ENCODE peak calls at places on chromosomes 16 and 17, in eight cellular contexts. One of them, this sample, is unnamed.

GRCh38 chr16:89646270-89646669 is 11.2 kb downstream of the CHMP1A start:
- DNase-seq in fibroblast of lung: no peak
- DNase-seq in psoas muscle: no peak
- DNase-seq in endodermal cell: no peak
- DNase-seq in GM12878: no peak
- DNase-seq in dorsolateral prefrontal cortex: no peak
- DNase-seq in AG09319: no peak
- DNase-seq in heart left ventricle: no peak
- DNase-seq in this sample: no peak

GRCh38 chr16:74742051-74742481 is 32.6 kb downstream of the FA2H start:
- DNase-seq in AG09319: no peak
- DNase-seq in fibroblast of lung: peak; percentile 47
- DNase-seq in heart left ventricle: no peak
- DNase-seq in dorsolateral prefrontal cortex: no peak
- DNase-seq in psoas muscle: no peak
- DNase-seq in GM12878: no peak
- DNase-seq in endodermal cell: no peak
- DNase-seq in this sample: no peak

GRCh38 chr17:11506635-11507034 is 91.6 kb upstream of the DNAH9 start:
- DNase-seq in AG09319: no peak
- DNase-seq in psoas muscle: no peak
- DNase-seq in fibroblast of lung: no peak
- DNase-seq in endodermal cell: peak; percentile 93
- DNase-seq in heart left ventricle: no peak
- DNase-seq in dorsolateral prefrontal cortex: no peak
- DNase-seq in GM12878: no peak
- DNase-seq in this sample: peak; percentile 1

GRCh38 chr17:49496183-49496865 is 1.2 kb downstream of the NGFR start:
- DNase-seq in heart left ventricle: peak; percentile 85
- DNase-seq in endodermal cell: peak; percentile 96
- DNase-seq in psoas muscle: peak; percentile 82
- DNase-seq in AG09319: no peak
- DNase-seq in GM12878: no peak
- DNase-seq in fibroblast of lung: peak; percentile 44
- DNase-seq in dorsolateral prefrontal cortex: peak; percentile 61
- DNase-seq in this sample: peak; percentile 89

GRCh38 chr16:56965149-56965938 is 3.6 kb downstream of the CETP start:
- DNase-seq in endodermal cell: no peak
- DNase-seq in dorsolateral prefrontal cortex: no peak
- DNase-seq in fibroblast of lung: no peak
- DNase-seq in AG09319: no peak
- DNase-seq in psoas muscle: no peak
- DNase-seq in heart left ventricle: no peak
- DNase-seq in GM12878: no peak
- DNase-seq in this sample: no peak

GRCh38 chr17:82985973-82986372 is 93.4 kb upstream of the METRNL start:
- DNase-seq in endodermal cell: peak; percentile 73
- DNase-seq in GM12878: no peak
- DNase-seq in AG09319: no peak
- DNase-seq in dorsolateral prefrontal cortex: no peak
- DNase-seq in psoas muscle: no peak
- DNase-seq in heart left ventricle: peak; percentile 20
- DNase-seq in fibroblast of lung: peak; percentile 64
- DNase-seq in this sample: peak; percentile 80

GRCh38 chr17:33261911-33262665 is 31.0 kb downstream of the ASIC2 start:
- DNase-seq in endodermal cell: no peak
- DNase-seq in AG09319: no peak
- DNase-seq in fibroblast of lung: no peak
- DNase-seq in dorsolateral prefrontal cortex: no peak
- DNase-seq in heart left ventricle: no peak
- DNase-seq in GM12878: no peak
- DNase-seq in psoas muscle: no peak
- DNase-seq in this sample: no peak

GRCh38 chr17:57955183-57955952 is at the start of gene CUEDC1:
- DNase-seq in AG09319: no peak
- DNase-seq in fibroblast of lung: peak; percentile 51
- DNase-seq in heart left ventricle: peak; percentile 91
- DNase-seq in GM12878: no peak
- DNase-seq in psoas muscle: peak; percentile 86
- DNase-seq in dorsolateral prefrontal cortex: peak; percentile 73
- DNase-seq in endodermal cell: peak; percentile 93
- DNase-seq in this sample: peak; percentile 63

GRCh38 chr17:46266656-46267544 is 28.0 kb upstream of the LRRC37A start:
- DNase-seq in psoas muscle: peak; percentile 91
- DNase-seq in dorsolateral prefrontal cortex: peak; percentile 82
- DNase-seq in endodermal cell: peak; percentile 97
- DNase-seq in GM12878: peak; percentile 37
- DNase-seq in heart left ventricle: peak; percentile 90
- DNase-seq in fibroblast of lung: peak; percentile 89
- DNase-seq in AG09319: peak; percentile 49
- DNase-seq in this sample: peak; percentile 84

GRCh38 chr17:47884905-47885735 is 10.9 kb upstream of the SP2 start:
- DNase-seq in heart left ventricle: no peak
- DNase-seq in AG09319: no peak
- DNase-seq in fibroblast of lung: no peak
- DNase-seq in dorsolateral prefrontal cortex: peak; percentile 5
- DNase-seq in endodermal cell: peak; percentile 68
- DNase-seq in psoas muscle: no peak
- DNase-seq in GM12878: no peak
- DNase-seq in this sample: no peak

DNA sequence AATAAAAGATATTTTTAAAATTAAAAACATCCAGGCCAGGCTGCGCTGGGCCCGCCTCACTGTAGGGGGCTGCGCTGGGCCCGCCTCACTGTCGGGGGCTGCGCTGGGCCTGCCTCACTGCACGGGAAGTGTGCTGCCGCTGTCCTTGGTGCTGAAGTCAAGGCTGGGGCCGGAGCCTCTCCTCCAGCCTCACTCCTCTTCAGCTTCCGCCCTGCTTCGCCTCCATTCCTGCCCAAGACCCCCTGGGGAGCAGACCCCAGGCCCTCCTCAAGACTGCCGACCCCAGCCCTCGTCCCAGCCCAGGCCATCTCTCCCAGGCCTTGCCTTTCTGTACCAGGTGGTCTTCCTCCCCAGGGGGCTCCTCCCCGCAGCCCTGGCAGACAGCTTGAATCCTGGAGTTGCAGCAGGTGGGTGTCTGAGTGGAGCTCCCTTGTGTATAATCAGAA is 26.2 kb downstream of the ENDOV start:
- DNase-seq in heart left ventricle: no peak
- DNase-seq in GM12878: no peak
- DNase-seq in AG09319: no peak
- DNase-seq in psoas muscle: no peak
- DNase-seq in endodermal cell: peak; percentile 98
- DNase-seq in dorsolateral prefrontal cortex: no peak
- DNase-seq in fibroblast of lung: peak; percentile 28
- DNase-seq in this sample: peak; percentile 69
- TF ChIP-seq CTCF in heart left ventricle: no peak
- TF ChIP-seq CTCF in GM12878: no peak
- TF ChIP-seq CTCF in AG09319: no peak
- TF ChIP-seq CTCF in psoas muscle: no peak
- TF ChIP-seq CTCF in endodermal cell: peak; percentile 56
- TF ChIP-seq CTCF in dorsolateral prefrontal cortex: no peak
- TF ChIP-seq CTCF in fibroblast of lung: no peak
- TF ChIP-seq CTCF in this sample: no peak

GRCh38 chr16:28823719-28824547 is 1.1 kb downstream of the ATXN2L start:
- DNase-seq in heart left ventricle: peak; percentile 98
- DNase-seq in fibroblast of lung: peak; percentile 99
- DNase-seq in dorsolateral prefrontal cortex: peak; percentile 95
- DNase-seq in AG09319: peak; percentile 97
- DNase-seq in psoas muscle: peak; percentile 98
- DNase-seq in GM12878: peak; percentile 86
- DNase-seq in endodermal cell: peak; percentile 99
- DNase-seq in this sample: peak; percentile 98
- TF ChIP-seq CTCF in heart left ventricle: peak; percentile 31
- TF ChIP-seq CTCF in fibroblast of lung: peak; percentile 1
- TF ChIP-seq CTCF in dorsolateral prefrontal cortex: peak; percentile 32
- TF ChIP-seq CTCF in AG09319: peak; percentile 11
- TF ChIP-seq CTCF in psoas muscle: no peak
- TF ChIP-seq CTCF in GM12878: peak; percentile 13
- TF ChIP-seq CTCF in endodermal cell: peak; percentile 36
- TF ChIP-seq CTCF in this sample: no peak

GRCh38 chr16:4475880-4476790 is at the start of gene HMOX2:
- DNase-seq in GM12878: peak; percentile 90
- DNase-seq in AG09319: peak; percentile 77
- DNase-seq in fibroblast of lung: peak; percentile 85
- DNase-seq in endodermal cell: peak; percentile 99
- DNase-seq in psoas muscle: peak; percentile 92
- DNase-seq in heart left ventricle: peak; percentile 94
- DNase-seq in dorsolateral prefrontal cortex: peak; percentile 95
- DNase-seq in this sample: peak; percentile 95

GRCh38 chr16:4474192-4474961 is at the start of gene NMRAL1:
- DNase-seq in psoas muscle: peak; percentile 85
- DNase-seq in AG09319: peak; percentile 59
- DNase-seq in fibroblast of lung: peak; percentile 88
- DNase-seq in GM12878: peak; percentile 82
- DNase-seq in heart left ventricle: peak; percentile 92
- DNase-seq in endodermal cell: peak; percentile 97
- DNase-seq in dorsolateral prefrontal cortex: peak; percentile 80
- DNase-seq in this sample: peak; percentile 96

GRCh38 chr16:4481526-4481925 is 5.3 kb downstream of the HMOX2 start:
- DNase-seq in GM12878: no peak
- DNase-seq in heart left ventricle: no peak
- DNase-seq in psoas muscle: no peak
- DNase-seq in AG09319: no peak
- DNase-seq in dorsolateral prefrontal cortex: no peak
- DNase-seq in endodermal cell: no peak
- DNase-seq in fibroblast of lung: no peak
- DNase-seq in this sample: no peak

GRCh38 chr16:4481965-4482364 is 5.8 kb downstream of the HMOX2 start:
- DNase-seq in AG09319: no peak
- DNase-seq in fibroblast of lung: no peak
- DNase-seq in endodermal cell: no peak
- DNase-seq in heart left ventricle: no peak
- DNase-seq in dorsolateral prefrontal cortex: no peak
- DNase-seq in psoas muscle: no peak
- DNase-seq in GM12878: no peak
- DNase-seq in this sample: no peak

DNA sequence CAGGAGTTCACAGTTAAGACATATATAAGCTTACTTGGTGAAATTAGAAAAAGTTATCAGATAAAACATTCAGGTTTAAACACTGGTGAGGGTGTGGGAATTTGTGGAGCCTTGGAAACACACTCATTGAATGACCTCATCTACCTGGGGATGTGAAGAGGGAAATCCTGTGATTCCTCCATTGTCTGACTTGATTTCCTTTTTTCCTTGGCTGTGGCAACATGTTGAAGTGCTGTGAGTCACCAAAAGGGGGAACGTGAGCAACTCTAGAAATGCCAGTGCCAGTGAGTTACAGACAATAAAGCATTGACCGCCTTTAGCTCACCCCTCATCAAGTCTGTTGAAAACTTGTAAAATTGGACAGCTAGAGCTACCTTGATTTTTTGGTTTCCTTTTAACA is 1.8 kb downstream of the HMOX2 start:
- DNase-seq in endodermal cell: peak; percentile 66
- DNase-seq in dorsolateral prefrontal cortex: no peak
- DNase-seq in psoas muscle: no peak
- DNase-seq in heart left ventricle: no peak
- DNase-seq in fibroblast of lung: peak; percentile 75
- DNase-seq in GM12878: no peak
- DNase-seq in AG09319: no peak
- DNase-seq in this sample: peak; percentile 37
- TF ChIP-seq CTCF in endodermal cell: peak; percentile 62
- TF ChIP-seq CTCF in dorsolateral prefrontal cortex: no peak
- TF ChIP-seq CTCF in psoas muscle: no peak
- TF ChIP-seq CTCF in heart left ventricle: no peak
- TF ChIP-seq CTCF in fibroblast of lung: peak; percentile 44
- TF ChIP-seq CTCF in GM12878: no peak
- TF ChIP-seq CTCF in AG09319: peak; percentile 13
- TF ChIP-seq CTCF in this sample: no peak

DNA sequence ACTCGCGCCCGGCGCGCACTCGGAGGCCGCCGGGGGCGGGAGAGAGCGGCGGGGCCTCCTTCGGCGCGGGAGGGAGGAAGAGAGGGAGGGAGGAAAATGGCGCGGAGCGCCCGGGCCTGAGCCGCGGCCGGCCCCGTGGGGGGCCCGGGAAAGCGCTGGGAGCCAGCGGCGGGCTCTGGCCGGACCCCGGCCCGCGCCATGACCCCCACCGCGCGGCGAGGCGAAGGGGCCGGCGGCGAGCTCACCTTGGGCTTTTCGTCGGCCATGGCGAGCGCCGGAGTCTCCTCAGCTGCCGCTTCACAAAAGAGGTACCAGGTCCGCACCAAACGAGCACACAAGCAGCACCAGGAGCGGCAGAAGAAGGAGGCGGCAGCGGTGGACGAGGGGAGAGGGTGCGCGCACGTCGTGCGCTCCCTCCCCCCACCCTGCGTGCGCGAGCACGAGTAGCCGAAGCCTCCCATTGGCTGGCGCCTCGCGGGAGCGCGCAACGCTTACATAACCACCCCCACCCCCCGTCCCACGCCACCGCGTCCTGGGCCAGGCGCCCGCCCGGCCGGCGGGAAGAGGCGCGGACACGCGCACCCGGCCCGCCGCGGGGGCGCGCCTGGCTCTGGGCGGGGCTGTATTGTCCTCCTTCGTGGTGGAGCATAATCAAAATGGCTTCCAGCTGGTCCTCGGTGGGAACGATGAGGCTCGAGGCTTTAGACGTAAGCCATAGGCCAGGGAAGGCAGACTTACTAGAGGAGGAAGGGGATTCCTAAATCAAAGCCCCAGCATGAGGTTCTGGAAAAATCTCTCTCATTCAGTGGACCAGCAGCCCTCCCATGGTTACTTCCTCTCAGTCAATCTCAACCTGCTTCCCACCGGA is at the start of gene SUMO2:
- DNase-seq in GM12878: peak; percentile 85
- DNase-seq in endodermal cell: peak; percentile 99
- DNase-seq in dorsolateral prefrontal cortex: peak; percentile 82
- DNase-seq in heart left ventricle: peak; percentile 97
- DNase-seq in fibroblast of lung: peak; percentile 92
- DNase-seq in psoas muscle: peak; percentile 95
- DNase-seq in AG09319: peak; percentile 93
- DNase-seq in this sample: peak; percentile 96
- TF ChIP-seq CTCF in GM12878: peak; percentile 15
- TF ChIP-seq CTCF in endodermal cell: no peak
- TF ChIP-seq CTCF in dorsolateral prefrontal cortex: peak; percentile 5
- TF ChIP-seq CTCF in heart left ventricle: peak; percentile 31
- TF ChIP-seq CTCF in fibroblast of lung: no peak
- TF ChIP-seq CTCF in psoas muscle: peak; percentile 38
- TF ChIP-seq CTCF in AG09319: no peak
- TF ChIP-seq CTCF in this sample: no peak

DNA sequence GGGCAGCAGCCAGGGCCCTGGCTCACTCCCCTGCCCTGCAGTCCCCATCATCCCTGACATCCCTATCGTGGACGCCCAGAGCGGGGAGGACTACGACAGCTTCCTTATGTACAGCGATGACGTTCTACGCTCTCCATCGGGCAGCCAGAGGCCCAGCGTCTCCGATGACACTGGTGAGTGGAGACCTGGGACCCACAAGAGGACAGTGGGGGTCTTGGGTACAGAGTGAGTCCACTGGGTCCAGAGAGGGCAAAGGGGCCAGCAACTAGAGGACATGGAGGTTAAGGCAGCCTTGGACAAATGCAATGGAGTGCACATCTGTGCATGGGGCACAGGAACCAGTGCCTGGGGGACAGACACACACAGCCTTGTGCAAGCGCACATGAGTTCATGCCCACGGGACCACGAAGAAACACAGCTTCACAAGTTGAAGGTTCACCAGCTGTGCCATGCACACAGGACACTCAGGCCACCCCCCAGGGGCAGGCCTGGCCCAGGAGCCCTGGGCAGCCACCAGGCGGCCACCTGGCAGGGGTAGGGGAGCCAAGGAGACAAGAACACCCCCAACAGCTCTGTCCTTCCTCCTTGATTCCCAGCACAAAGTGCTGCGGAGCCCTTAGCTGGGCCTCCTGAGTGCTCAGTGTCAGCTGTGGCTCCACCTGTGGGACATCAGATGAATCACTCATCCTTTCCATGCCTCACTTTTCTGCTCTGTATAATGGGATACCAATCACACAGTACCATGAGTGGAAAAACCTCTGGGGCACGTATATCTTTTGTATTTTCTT is 12.4 kb downstream of the GALK1 start:
- DNase-seq in psoas muscle: no peak
- DNase-seq in GM12878: no peak
- DNase-seq in fibroblast of lung: no peak
- DNase-seq in heart left ventricle: no peak
- DNase-seq in AG09319: no peak
- DNase-seq in dorsolateral prefrontal cortex: no peak
- DNase-seq in endodermal cell: no peak
- DNase-seq in this sample: no peak
- TF ChIP-seq CTCF in psoas muscle: no peak
- TF ChIP-seq CTCF in GM12878: peak; percentile 22
- TF ChIP-seq CTCF in fibroblast of lung: no peak
- TF ChIP-seq CTCF in heart left ventricle: no peak
- TF ChIP-seq CTCF in AG09319: no peak
- TF ChIP-seq CTCF in dorsolateral prefrontal cortex: no peak
- TF ChIP-seq CTCF in endodermal cell: no peak
- TF ChIP-seq CTCF in this sample: no peak

This sample was measured in activated CD8-positive, alpha-beta T cell treated with anti-CD3 and anti-CD28 coated beads for 36 hours.